ENCODE peak calls at places on chromosome 18, in five cellular contexts. X, E, H, K and F are unnamed samples.

GRCh38 chr18:3747176-3747973 is 297.4 kb downstream of the TGIF1 start:
- DNase-seq in X (no peak), E (no peak), H (no peak), K (peak), F (no peak)

GRCh38 chr18:72460210-72460680 is 83.9 kb downstream of the CBLN2 start:
- DNase-seq in X (no peak), E (no peak), H (no peak), K (no peak), F (no peak)

GRCh38 chr18:44759925-44760342 is 79.2 kb downstream of the SETBP1 start:
- DNase-seq in X (no peak), E (no peak), H (no peak), K (no peak), F (no peak)

GRCh38 chr18:10798727-10799435 is 273.1 kb downstream of the NAPG start:
- DNase-seq in X (no peak), E (no peak), H (no peak), K (no peak), F (no peak)

GRCh38 chr18:36828157-36828629 is 609 bp downstream of the TPGS2 start:
- DNase-seq in X (no peak), E (no peak), H (peak), K (peak), F (peak)

GRCh38 chr18:11752116-11752911 is 63.2 kb downstream of the GNAL start:
- DNase-seq in X (no peak), E (peak), H (no peak), K (peak), F (no peak)

GRCh38 chr18:58045265-58046086 is 1.4 kb downstream of the NEDD4L start:
- DNase-seq in X (peak), E (peak), H (peak), K (peak), F (peak)

GRCh38 chr18:48023334-48024008 is 93.0 kb upstream of the SMAD2 start:
- DNase-seq in X (no peak), E (peak), H (no peak), K (peak), F (peak)